ENCODE peak calls at places on chromosomes 2 and 18, in nine cellular contexts. V is CD4-positive, alpha-beta T cell; F is heart left ventricle; S is mammary epithelial cell; Y is K562; O is kidney epithelial cell; Q is effector memory CD4-positive, alpha-beta T cell; T is mesenchymal stem cell; E is cardiac muscle cell. D is an unnamed sample. For H3K27me3, the result is how much of the 10 kb centered on the place peaks cover.

GRCh38 chr2:120509213-120509815 is 163.4 kb downstream of the INHBB start:
- DNase-seq in V (no peak), F (no peak), S (no peak), Y (no peak), O (no peak), Q (no peak), T (no peak), E (no peak), D (no peak)

GRCh38 chr2:96501886-96502810 is 3.0 kb downstream of the NEURL3 start:
- DNase-seq in V (no peak), F (no peak), S (no peak), Y (no peak), O (no peak), Q (no peak), T (no peak), E (no peak), D (no peak)

GRCh38 chr2:121202541-121203310 is 82.3 kb downstream of the TFCP2L1 start:
- DNase-seq in V (no peak), F (no peak), S (no peak), Y (no peak), O (no peak), Q (no peak), T (no peak), E (no peak), D (no peak)

GRCh38 chr2:122755281-122755780 is 999.9 kb downstream of the TSN start:
- DNase-seq in V (no peak), F (no peak), S (no peak), Y (no peak), O (no peak), Q (no peak), T (no peak), E (no peak), D (no peak)

GRCh38 chr2:118056165-118056534 is 32.1 kb upstream of the INSIG2 start:
- DNase-seq in V (no peak), F (no peak), S (no peak), Y (no peak), O (no peak), Q (no peak), T (no peak), E (no peak), D (no peak)

GRCh38 chr2:239936838-239937581 is 88.1 kb downstream of the NDUFA10 start:
- DNase-seq in V (no peak), F (no peak), S (no peak), Y (no peak), O (no peak), Q (no peak), T (no peak), E (no peak), D (no peak)

GRCh38 chr2:144550916-144551315 is 31.0 kb upstream of the ZEB2 start:
- DNase-seq in V (no peak), F (no peak), S (no peak), Y (no peak), O (peak), Q (no peak), T (no peak), E (no peak), D (no peak)

GRCh38 chr2:152864601-152865000 is 146.2 kb downstream of the ARL6IP6 start:
- DNase-seq in V (no peak), F (no peak), S (no peak), Y (no peak), O (no peak), Q (no peak), T (no peak), E (no peak), D (no peak)

GRCh38 chr2:2653221-2653620 is 322.1 kb upstream of the MYT1L start:
- DNase-seq in V (no peak), F (no peak), S (no peak), Y (no peak), O (no peak), Q (no peak), T (no peak), E (no peak), D (no peak)

GRCh38 chr2:207663870-207664545 is 38.8 kb upstream of the METTL21A start:
- DNase-seq in V (no peak), F (no peak), S (no peak), Y (no peak), O (no peak), Q (no peak), T (no peak), E (no peak), D (no peak)

GRCh38 chr2:180715044-180715443 is 265.4 kb upstream of the UBE2E3 start:
- DNase-seq in V (no peak), F (no peak), S (no peak), Y (no peak), O (no peak), Q (no peak), T (peak), E (no peak), D (no peak)

GRCh38 chr2:152611458-152612231 is 105.6 kb downstream of the PRPF40A start:
- DNase-seq in V (no peak), F (peak), S (peak), Y (no peak), O (peak), Q (no peak), T (peak), E (no peak), D (no peak)

GRCh38 chr18:12032786-12033642 is 51.7 kb downstream of the IMPA2 start:
- DNase-seq in V (no peak), F (no peak), S (peak), Y (no peak), O (no peak), Q (no peak), T (peak), E (no peak), D (no peak)

GRCh38 chr2:138782378-138782777 is 2.2 kb upstream of the NXPH2 start:
- DNase-seq in V (no peak), F (no peak), S (no peak), Y (no peak), O (no peak), Q (no peak), T (no peak), E (no peak), D (no peak)

GRCh38 chr2:238952261-238952924 is 104.5 kb downstream of the TWIST2 start:
- DNase-seq in V (no peak), F (no peak), S (no peak), Y (no peak), O (no peak), Q (no peak), T (no peak), E (no peak), D (no peak)

GRCh38 chr2:186927185-186927866 is 78.4 kb upstream of the ZSWIM2 start:
- DNase-seq in V (no peak), F (no peak), S (no peak), Y (peak), O (no peak), Q (no peak), T (no peak), E (no peak), D (no peak)

GRCh38 chr2:126835811-126836210 is 62.9 kb upstream of the TEX51 start:
- DNase-seq in V (no peak), F (no peak), S (no peak), Y (no peak), O (no peak), Q (no peak), T (no peak), E (no peak), D (no peak)

GRCh38 chr2:201797175-201797840 is 9.0 kb upstream of the CDK15 start:
- DNase-seq in V (no peak), F (no peak), S (peak), Y (no peak), O (peak), Q (no peak), T (peak), E (no peak), D (peak)

GRCh38 chr2:142722086-142722485 is 155.4 kb upstream of the KYNU start:
- DNase-seq in V (no peak), F (no peak), S (no peak), Y (no peak), O (no peak), Q (no peak), T (no peak), E (no peak), D (no peak)

GRCh38 chr2:241741016-241741415 is 6.6 kb downstream of the D2HGDH start:
- DNase-seq in V (peak), F (no peak), S (peak), Y (no peak), O (no peak), Q (no peak), T (no peak), E (no peak), D (no peak)

GRCh38 chr2:33015421-33016142 is 68.8 kb downstream of the LTBP1 start:
- DNase-seq in V (no peak), F (peak), S (peak), Y (no peak), O (no peak), Q (no peak), T (peak), E (peak), D (no peak)

GRCh38 chr2:169834401-169834800 is 7.1 kb downstream of the UBR3 start:
- DNase-seq in V (no peak), F (no peak), S (no peak), Y (no peak), O (no peak), Q (no peak), T (no peak), E (no peak), D (no peak)

GRCh38 chr2:166593403-166593802 is 99.4 kb upstream of the SCN7A start:
- DNase-seq in V (no peak), F (no peak), S (peak), Y (no peak), O (no peak), Q (no peak), T (peak), E (no peak), D (peak)

GRCh38 chr18:6414118-6414722 is 491 bp downstream of the L3MBTL4 start:
- DNase-seq in V (no peak), F (peak), S (peak), Y (no peak), O (no peak), Q (no peak), T (peak), E (peak), D (no peak)

GRCh38 chr2:708667-709066 is 31.5 kb upstream of the TMEM18 start:
- DNase-seq in V (no peak), F (no peak), S (no peak), Y (no peak), O (no peak), Q (no peak), T (no peak), E (no peak), D (no peak)

GRCh38 chr18:8969639-8970378 is 132.7 kb upstream of the NDUFV2 start:
- DNase-seq in V (no peak), F (no peak), S (peak), Y (no peak), O (no peak), Q (no peak), T (no peak), E (no peak), D (peak)

GRCh38 chr2:150468350-150468960 is 19.0 kb downstream of the RND3 start:
- DNase-seq in V (no peak), F (no peak), S (no peak), Y (no peak), O (no peak), Q (no peak), T (no peak), E (no peak), D (peak)

GRCh38 chr2:11559786-11560155 is 25.9 kb downstream of the GREB1 start:
- DNase-seq in V (no peak), F (no peak), S (no peak), Y (no peak), O (no peak), Q (no peak), T (no peak), E (peak), D (no peak)

GRCh38 chr18:68916734-68917133 is 118.9 kb downstream of the CCDC102B start:
- DNase-seq in V (no peak), F (no peak), S (peak), Y (no peak), O (peak), Q (no peak), T (no peak), E (no peak), D (peak)

GRCh38 chr18:42473611-42474010 is 518.6 kb downstream of the PIK3C3 start:
- DNase-seq in V (no peak), F (no peak), S (no peak), Y (no peak), O (no peak), Q (no peak), T (no peak), E (no peak), D (no peak)

DNA sequence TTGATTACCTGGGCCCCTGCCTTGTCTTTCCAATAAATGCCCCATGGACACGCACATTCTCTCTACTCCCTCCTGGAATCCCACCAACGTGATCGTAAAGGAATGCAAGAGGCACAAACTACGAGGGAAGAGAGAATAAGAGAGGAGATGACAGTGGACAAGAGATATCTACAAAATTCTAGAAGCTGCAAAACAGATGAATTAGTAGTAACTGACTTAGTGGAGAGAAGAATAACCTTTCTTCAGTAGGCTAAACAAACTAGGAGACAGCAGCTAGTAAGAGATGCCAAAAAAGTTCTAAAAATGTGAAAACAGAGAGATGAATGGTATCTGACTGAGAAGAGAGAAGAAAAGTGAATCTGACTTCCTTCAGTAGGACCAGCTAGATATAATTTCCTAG is 43.5 kb upstream of the MYCN start:
- DNase-seq in V (no peak), F (no peak), S (no peak), Y (no peak), O (no peak), Q (no peak), T (no peak), E (no peak), D (no peak)
- H3K27me3 ChIP-seq in V (under half), F (under half), S (under half), Y (under half), O (under half), Q (under half), T (under half), E (under half), D (under half)

GRCh38 chr2:235612551-235612950 is 118.7 kb downstream of the AGAP1 start:
- DNase-seq in V (no peak), F (no peak), S (no peak), Y (no peak), O (no peak), Q (no peak), T (no peak), E (no peak), D (no peak)
- H3K27me3 ChIP-seq in V (under half), F (under half), S (under half), Y (under half), O (under half), Q (under half), T (under half), E (under half), D (under half)

GRCh38 chr2:70965506-70965905 is 12.9 kb upstream of the ANKRD53 start:
- DNase-seq in V (no peak), F (no peak), S (no peak), Y (no peak), O (no peak), Q (no peak), T (no peak), E (no peak), D (no peak)
- H3K27me3 ChIP-seq in V (under half), F (under half), S (under half), Y (under half), O (under half), Q (under half), T (under half), E (half or more), D (under half)

GRCh38 chr2:85673736-85674375 is 5.9 kb upstream of the SFTPB start:
- DNase-seq in V (no peak), F (no peak), S (no peak), Y (no peak), O (no peak), Q (no peak), T (no peak), E (no peak), D (no peak)
- H3K27me3 ChIP-seq in V (under half), F (under half), S (under half), Y (under half), O (under half), Q (under half), T (under half), E (under half), D (under half)

GRCh38 chr2:112720785-112721184 is at the start of gene NT5DC4:
- DNase-seq in V (no peak), F (no peak), S (no peak), Y (peak), O (no peak), Q (no peak), T (no peak), E (no peak), D (no peak)
- H3K27me3 ChIP-seq in V (under half), F (under half), S (under half), Y (under half), O (under half), Q (under half), T (under half), E (under half), D (under half)

GRCh38 chr2:73292906-73293533 is 328 bp downstream of the EGR4 start:
- DNase-seq in V (no peak), F (no peak), S (no peak), Y (no peak), O (no peak), Q (no peak), T (no peak), E (no peak), D (no peak)

GRCh38 chr2:73295751-73296400 is 2.5 kb upstream of the EGR4 start:
- DNase-seq in V (no peak), F (no peak), S (peak), Y (no peak), O (no peak), Q (no peak), T (no peak), E (no peak), D (peak)

GRCh38 chr2:73292316-73292905 is 937 bp downstream of the EGR4 start:
- DNase-seq in V (no peak), F (no peak), S (no peak), Y (no peak), O (no peak), Q (no peak), T (no peak), E (no peak), D (no peak)

GRCh38 chr2:73293534-73294171 is at the start of gene EGR4:
- DNase-seq in V (peak), F (peak), S (peak), Y (peak), O (no peak), Q (peak), T (peak), E (peak), D (no peak)

GRCh38 chr2:73294239-73294638 is 891 bp upstream of the EGR4 start:
- DNase-seq in V (no peak), F (no peak), S (no peak), Y (no peak), O (no peak), Q (no peak), T (no peak), E (no peak), D (no peak)
- H3K27me3 ChIP-seq in V (half or more), F (half or more), S (under half), Y (under half), O (half or more), Q (half or more), T (half or more), E (half or more), D (half or more)

GRCh38 chr18:2845175-2845574 is 1.6 kb upstream of the EMILIN2 start:
- DNase-seq in V (no peak), F (no peak), S (no peak), Y (no peak), O (no peak), Q (no peak), T (no peak), E (no peak), D (no peak)
- H3K27me3 ChIP-seq in V (under half), F (under half), S (under half), Y (under half), O (under half), Q (under half), T (under half), E (under half), D (half or more)

DNA sequence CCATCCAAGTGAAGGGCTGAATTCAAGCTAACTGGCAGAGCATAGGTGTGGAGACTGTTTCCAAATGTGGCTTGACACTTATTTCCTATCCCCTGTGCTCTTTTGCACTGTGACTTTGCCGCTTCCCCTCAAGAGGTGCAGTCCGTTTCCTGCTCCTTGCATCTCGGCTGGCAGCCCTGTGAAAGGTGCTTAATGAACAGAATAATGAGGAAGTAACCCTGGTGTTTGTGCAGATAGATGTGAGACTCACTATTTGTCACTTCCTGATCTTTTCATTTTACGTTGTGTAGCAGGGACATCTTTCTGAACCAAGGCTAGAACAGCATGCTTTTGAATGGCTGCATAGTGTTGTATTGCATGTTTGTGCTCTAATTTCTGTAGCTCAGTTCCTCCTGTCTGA is 60.8 kb downstream of the CEP192 start:
- DNase-seq in V (no peak), F (no peak), S (no peak), Y (no peak), O (no peak), Q (no peak), T (no peak), E (no peak), D (no peak)
- H3K27me3 ChIP-seq in V (under half), F (under half), S (under half), Y (under half), O (under half), Q (under half), T (under half), E (under half), D (under half)

GRCh38 chr2:236257575-236257974 is 6.6 kb downstream of the ASB18 start:
- DNase-seq in V (no peak), F (no peak), S (no peak), Y (no peak), O (no peak), Q (no peak), T (no peak), E (no peak), D (no peak)
- H3K27me3 ChIP-seq in V (under half), F (under half), S (under half), Y (under half), O (under half), Q (under half), T (half or more), E (under half), D (under half)

DNA sequence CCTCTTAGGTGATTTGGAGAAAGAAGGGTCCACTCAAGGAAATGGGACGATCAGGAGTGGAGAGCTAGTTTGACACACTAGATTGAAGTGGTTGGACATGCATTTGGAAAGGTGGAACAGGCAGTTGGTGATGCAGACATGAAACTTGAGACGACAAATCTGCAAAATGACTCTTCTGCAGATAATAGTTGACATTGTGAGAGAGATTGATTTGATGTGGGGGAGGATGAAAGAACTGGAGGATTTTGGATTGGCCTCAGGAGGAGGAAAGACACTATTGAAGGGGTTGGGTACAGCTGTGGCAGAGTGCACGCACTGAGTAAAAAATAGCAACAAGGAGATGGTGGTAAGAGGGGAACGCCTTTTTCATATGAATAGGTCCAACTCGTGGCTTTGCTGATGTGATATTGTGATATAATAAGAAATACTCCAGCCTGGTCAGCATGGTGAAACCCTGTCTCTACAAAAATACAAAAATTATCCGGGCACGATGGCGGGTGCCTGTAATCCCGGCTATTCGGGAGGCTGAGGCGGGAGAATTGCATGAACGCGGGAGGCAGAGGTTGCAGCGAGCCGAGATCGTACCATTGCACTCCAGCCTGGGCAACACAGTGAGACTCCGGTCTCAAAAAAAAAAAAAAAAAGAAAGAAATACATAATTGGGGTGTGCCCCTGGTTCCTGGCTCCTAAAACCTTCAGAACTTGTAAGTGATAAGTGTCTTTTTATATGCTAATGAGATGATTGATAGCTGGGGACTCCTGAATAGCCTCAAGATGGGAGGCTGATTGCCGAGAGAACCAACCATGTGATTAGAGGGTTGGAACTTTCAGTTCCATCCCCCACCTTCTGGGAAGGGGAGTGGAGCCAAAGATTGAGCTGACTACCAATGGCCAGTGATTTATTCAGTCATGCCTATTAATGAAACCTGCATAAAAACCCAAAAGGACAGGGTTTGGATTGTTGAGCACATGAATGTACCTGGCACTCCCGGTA is 9.7 kb downstream of the TTLL4 start:
- DNase-seq in V (no peak), F (no peak), S (no peak), Y (no peak), O (no peak), Q (no peak), T (no peak), E (no peak), D (no peak)
- H3K27me3 ChIP-seq in V (under half), F (under half), S (under half), Y (under half), O (under half), Q (under half), T (under half), E (under half), D (under half)